ENCODE peak calls at places on chromosomes 16 and 17, in seven cellular contexts. One of them, this sample, is unnamed.

GRCh38 chr16:3637371-3637923 is 17.0 kb upstream of the DNASE1 start:
- DNase-seq in IMR-90: peak
- DNase-seq in stimulated activated CD8-positive, alpha-beta memory T cell treated with anti-CD3 and anti-CD28 coated beads, Interleukin-2, amount 100 ng/mL, for 48 hours: no peak
- DNase-seq in progenitor cell of endocrine pancreas: no peak
- DNase-seq in mucosa of descending colon: no peak
- DNase-seq in astrocyte of the spinal cord: no peak
- DNase-seq in stimulated activated CD4-positive, alpha-beta T cell treated with anti-CD3 and anti-CD28 coated beads, Interleukin-1b, Interleukin-23, amount 100 ng/mL, for 4 hours: no peak
- DNase-seq in this sample: no peak

GRCh38 chr17:57697891-57698708 is 47.0 kb downstream of the CCDC182 start:
- DNase-seq in IMR-90: no peak
- DNase-seq in stimulated activated CD8-positive, alpha-beta memory T cell treated with anti-CD3 and anti-CD28 coated beads, Interleukin-2, amount 100 ng/mL, for 48 hours: peak
- DNase-seq in progenitor cell of endocrine pancreas: no peak
- DNase-seq in mucosa of descending colon: no peak
- DNase-seq in astrocyte of the spinal cord: no peak
- DNase-seq in stimulated activated CD4-positive, alpha-beta T cell treated with anti-CD3 and anti-CD28 coated beads, Interleukin-1b, Interleukin-23, amount 100 ng/mL, for 4 hours: no peak
- DNase-seq in this sample: no peak

GRCh38 chr17:28549274-28550132 is 2.9 kb downstream of the UNC119 start:
- DNase-seq in IMR-90: no peak
- DNase-seq in stimulated activated CD8-positive, alpha-beta memory T cell treated with anti-CD3 and anti-CD28 coated beads, Interleukin-2, amount 100 ng/mL, for 48 hours: peak
- DNase-seq in progenitor cell of endocrine pancreas: no peak
- DNase-seq in mucosa of descending colon: no peak
- DNase-seq in astrocyte of the spinal cord: no peak
- DNase-seq in stimulated activated CD4-positive, alpha-beta T cell treated with anti-CD3 and anti-CD28 coated beads, Interleukin-1b, Interleukin-23, amount 100 ng/mL, for 4 hours: peak
- DNase-seq in this sample: no peak

GRCh38 chr17:77089118-77089477 is 51.7 kb upstream of the SEC14L1 start:
- DNase-seq in IMR-90: no peak
- DNase-seq in stimulated activated CD8-positive, alpha-beta memory T cell treated with anti-CD3 and anti-CD28 coated beads, Interleukin-2, amount 100 ng/mL, for 48 hours: no peak
- DNase-seq in progenitor cell of endocrine pancreas: no peak
- DNase-seq in mucosa of descending colon: peak
- DNase-seq in astrocyte of the spinal cord: no peak
- DNase-seq in stimulated activated CD4-positive, alpha-beta T cell treated with anti-CD3 and anti-CD28 coated beads, Interleukin-1b, Interleukin-23, amount 100 ng/mL, for 4 hours: no peak
- DNase-seq in this sample: no peak

GRCh38 chr17:14712471-14713075 is 411.7 kb downstream of the HS3ST3B1 start:
- DNase-seq in IMR-90: no peak
- DNase-seq in stimulated activated CD8-positive, alpha-beta memory T cell treated with anti-CD3 and anti-CD28 coated beads, Interleukin-2, amount 100 ng/mL, for 48 hours: no peak
- DNase-seq in progenitor cell of endocrine pancreas: no peak
- DNase-seq in mucosa of descending colon: no peak
- DNase-seq in astrocyte of the spinal cord: no peak
- DNase-seq in stimulated activated CD4-positive, alpha-beta T cell treated with anti-CD3 and anti-CD28 coated beads, Interleukin-1b, Interleukin-23, amount 100 ng/mL, for 4 hours: no peak
- DNase-seq in this sample: no peak

GRCh38 chr17:76575570-76575969 is 10.1 kb downstream of the ST6GALNAC2 start:
- DNase-seq in IMR-90: no peak
- DNase-seq in stimulated activated CD8-positive, alpha-beta memory T cell treated with anti-CD3 and anti-CD28 coated beads, Interleukin-2, amount 100 ng/mL, for 48 hours: no peak
- DNase-seq in progenitor cell of endocrine pancreas: no peak
- DNase-seq in mucosa of descending colon: no peak
- DNase-seq in astrocyte of the spinal cord: no peak
- DNase-seq in stimulated activated CD4-positive, alpha-beta T cell treated with anti-CD3 and anti-CD28 coated beads, Interleukin-1b, Interleukin-23, amount 100 ng/mL, for 4 hours: no peak
- DNase-seq in this sample: no peak

GRCh38 chr16:48081656-48082055 is 74.1 kb downstream of the ABCC12 start:
- DNase-seq in IMR-90: peak
- DNase-seq in stimulated activated CD8-positive, alpha-beta memory T cell treated with anti-CD3 and anti-CD28 coated beads, Interleukin-2, amount 100 ng/mL, for 48 hours: no peak
- DNase-seq in progenitor cell of endocrine pancreas: no peak
- DNase-seq in mucosa of descending colon: no peak
- DNase-seq in astrocyte of the spinal cord: peak
- DNase-seq in stimulated activated CD4-positive, alpha-beta T cell treated with anti-CD3 and anti-CD28 coated beads, Interleukin-1b, Interleukin-23, amount 100 ng/mL, for 4 hours: no peak
- DNase-seq in this sample: peak

GRCh38 chr17:66662496-66662895 is 172.4 kb upstream of the CACNG5 start:
- DNase-seq in IMR-90: no peak
- DNase-seq in stimulated activated CD8-positive, alpha-beta memory T cell treated with anti-CD3 and anti-CD28 coated beads, Interleukin-2, amount 100 ng/mL, for 48 hours: no peak
- DNase-seq in progenitor cell of endocrine pancreas: no peak
- DNase-seq in mucosa of descending colon: no peak
- DNase-seq in astrocyte of the spinal cord: no peak
- DNase-seq in stimulated activated CD4-positive, alpha-beta T cell treated with anti-CD3 and anti-CD28 coated beads, Interleukin-1b, Interleukin-23, amount 100 ng/mL, for 4 hours: no peak
- DNase-seq in this sample: no peak

GRCh38 chr16:24950275-24950674 is 64.9 kb downstream of the ARHGAP17 start:
- DNase-seq in IMR-90: peak
- DNase-seq in stimulated activated CD8-positive, alpha-beta memory T cell treated with anti-CD3 and anti-CD28 coated beads, Interleukin-2, amount 100 ng/mL, for 48 hours: no peak
- DNase-seq in progenitor cell of endocrine pancreas: no peak
- DNase-seq in mucosa of descending colon: no peak
- DNase-seq in astrocyte of the spinal cord: peak
- DNase-seq in stimulated activated CD4-positive, alpha-beta T cell treated with anti-CD3 and anti-CD28 coated beads, Interleukin-1b, Interleukin-23, amount 100 ng/mL, for 4 hours: no peak
- DNase-seq in this sample: peak

GRCh38 chr17:9728564-9728963 is 62.8 kb downstream of the DHRS7C start:
- DNase-seq in IMR-90: no peak
- DNase-seq in stimulated activated CD8-positive, alpha-beta memory T cell treated with anti-CD3 and anti-CD28 coated beads, Interleukin-2, amount 100 ng/mL, for 48 hours: no peak
- DNase-seq in progenitor cell of endocrine pancreas: no peak
- DNase-seq in mucosa of descending colon: no peak
- DNase-seq in astrocyte of the spinal cord: no peak
- DNase-seq in stimulated activated CD4-positive, alpha-beta T cell treated with anti-CD3 and anti-CD28 coated beads, Interleukin-1b, Interleukin-23, amount 100 ng/mL, for 4 hours: no peak
- DNase-seq in this sample: no peak

GRCh38 chr16:23967775-23968571 is 132.2 kb downstream of the PRKCB start:
- DNase-seq in IMR-90: no peak
- DNase-seq in stimulated activated CD8-positive, alpha-beta memory T cell treated with anti-CD3 and anti-CD28 coated beads, Interleukin-2, amount 100 ng/mL, for 48 hours: no peak
- DNase-seq in progenitor cell of endocrine pancreas: no peak
- DNase-seq in mucosa of descending colon: no peak
- DNase-seq in astrocyte of the spinal cord: no peak
- DNase-seq in stimulated activated CD4-positive, alpha-beta T cell treated with anti-CD3 and anti-CD28 coated beads, Interleukin-1b, Interleukin-23, amount 100 ng/mL, for 4 hours: no peak
- DNase-seq in this sample: no peak

GRCh38 chr17:66415366-66416206 is 113.2 kb downstream of the PRKCA start:
- DNase-seq in IMR-90: no peak
- DNase-seq in stimulated activated CD8-positive, alpha-beta memory T cell treated with anti-CD3 and anti-CD28 coated beads, Interleukin-2, amount 100 ng/mL, for 48 hours: no peak
- DNase-seq in progenitor cell of endocrine pancreas: no peak
- DNase-seq in mucosa of descending colon: no peak
- DNase-seq in astrocyte of the spinal cord: no peak
- DNase-seq in stimulated activated CD4-positive, alpha-beta T cell treated with anti-CD3 and anti-CD28 coated beads, Interleukin-1b, Interleukin-23, amount 100 ng/mL, for 4 hours: no peak
- DNase-seq in this sample: no peak

GRCh38 chr17:65559802-65560627 is 1.4 kb downstream of the AXIN2 start:
- DNase-seq in IMR-90: no peak
- DNase-seq in stimulated activated CD8-positive, alpha-beta memory T cell treated with anti-CD3 and anti-CD28 coated beads, Interleukin-2, amount 100 ng/mL, for 48 hours: no peak
- DNase-seq in progenitor cell of endocrine pancreas: peak
- DNase-seq in mucosa of descending colon: peak
- DNase-seq in astrocyte of the spinal cord: peak
- DNase-seq in stimulated activated CD4-positive, alpha-beta T cell treated with anti-CD3 and anti-CD28 coated beads, Interleukin-1b, Interleukin-23, amount 100 ng/mL, for 4 hours: peak
- DNase-seq in this sample: peak

GRCh38 chr16:188674-189073 is 8.4 kb downstream of the HBQ1 start:
- DNase-seq in IMR-90: no peak
- DNase-seq in stimulated activated CD8-positive, alpha-beta memory T cell treated with anti-CD3 and anti-CD28 coated beads, Interleukin-2, amount 100 ng/mL, for 48 hours: no peak
- DNase-seq in progenitor cell of endocrine pancreas: no peak
- DNase-seq in mucosa of descending colon: no peak
- DNase-seq in astrocyte of the spinal cord: no peak
- DNase-seq in stimulated activated CD4-positive, alpha-beta T cell treated with anti-CD3 and anti-CD28 coated beads, Interleukin-1b, Interleukin-23, amount 100 ng/mL, for 4 hours: no peak
- DNase-seq in this sample: peak

GRCh38 chr16:27681681-27682080 is 131.7 kb downstream of the KATNIP start:
- DNase-seq in IMR-90: no peak
- DNase-seq in stimulated activated CD8-positive, alpha-beta memory T cell treated with anti-CD3 and anti-CD28 coated beads, Interleukin-2, amount 100 ng/mL, for 48 hours: no peak
- DNase-seq in progenitor cell of endocrine pancreas: no peak
- DNase-seq in mucosa of descending colon: no peak
- DNase-seq in astrocyte of the spinal cord: no peak
- DNase-seq in stimulated activated CD4-positive, alpha-beta T cell treated with anti-CD3 and anti-CD28 coated beads, Interleukin-1b, Interleukin-23, amount 100 ng/mL, for 4 hours: no peak
- DNase-seq in this sample: no peak

GRCh38 chr16:17230932-17231581 is 239.7 kb downstream of the XYLT1 start:
- DNase-seq in IMR-90: no peak
- DNase-seq in stimulated activated CD8-positive, alpha-beta memory T cell treated with anti-CD3 and anti-CD28 coated beads, Interleukin-2, amount 100 ng/mL, for 48 hours: no peak
- DNase-seq in progenitor cell of endocrine pancreas: no peak
- DNase-seq in mucosa of descending colon: no peak
- DNase-seq in astrocyte of the spinal cord: no peak
- DNase-seq in stimulated activated CD4-positive, alpha-beta T cell treated with anti-CD3 and anti-CD28 coated beads, Interleukin-1b, Interleukin-23, amount 100 ng/mL, for 4 hours: no peak
- DNase-seq in this sample: no peak

GRCh38 chr17:1713878-1714487 is 3.8 kb upstream of the TLCD2 start:
- DNase-seq in IMR-90: peak
- DNase-seq in stimulated activated CD8-positive, alpha-beta memory T cell treated with anti-CD3 and anti-CD28 coated beads, Interleukin-2, amount 100 ng/mL, for 48 hours: no peak
- DNase-seq in progenitor cell of endocrine pancreas: peak
- DNase-seq in mucosa of descending colon: peak
- DNase-seq in astrocyte of the spinal cord: no peak
- DNase-seq in stimulated activated CD4-positive, alpha-beta T cell treated with anti-CD3 and anti-CD28 coated beads, Interleukin-1b, Interleukin-23, amount 100 ng/mL, for 4 hours: no peak
- DNase-seq in this sample: peak

GRCh38 chr16:84020353-84020752 is 22.2 kb downstream of the SLC38A8 start:
- DNase-seq in IMR-90: no peak
- DNase-seq in stimulated activated CD8-positive, alpha-beta memory T cell treated with anti-CD3 and anti-CD28 coated beads, Interleukin-2, amount 100 ng/mL, for 48 hours: no peak
- DNase-seq in progenitor cell of endocrine pancreas: no peak
- DNase-seq in mucosa of descending colon: no peak
- DNase-seq in astrocyte of the spinal cord: no peak
- DNase-seq in stimulated activated CD4-positive, alpha-beta T cell treated with anti-CD3 and anti-CD28 coated beads, Interleukin-1b, Interleukin-23, amount 100 ng/mL, for 4 hours: no peak
- DNase-seq in this sample: no peak

GRCh38 chr16:17459903-17460521 is 10.7 kb downstream of the XYLT1 start:
- DNase-seq in IMR-90: no peak
- DNase-seq in stimulated activated CD8-positive, alpha-beta memory T cell treated with anti-CD3 and anti-CD28 coated beads, Interleukin-2, amount 100 ng/mL, for 48 hours: no peak
- DNase-seq in progenitor cell of endocrine pancreas: no peak
- DNase-seq in mucosa of descending colon: no peak
- DNase-seq in astrocyte of the spinal cord: peak
- DNase-seq in stimulated activated CD4-positive, alpha-beta T cell treated with anti-CD3 and anti-CD28 coated beads, Interleukin-1b, Interleukin-23, amount 100 ng/mL, for 4 hours: no peak
- DNase-seq in this sample: no peak

GRCh38 chr17:12727076-12727750 is 61.5 kb downstream of the MYOCD start:
- DNase-seq in IMR-90: peak
- DNase-seq in stimulated activated CD8-positive, alpha-beta memory T cell treated with anti-CD3 and anti-CD28 coated beads, Interleukin-2, amount 100 ng/mL, for 48 hours: no peak
- DNase-seq in progenitor cell of endocrine pancreas: no peak
- DNase-seq in mucosa of descending colon: no peak
- DNase-seq in astrocyte of the spinal cord: peak
- DNase-seq in stimulated activated CD4-positive, alpha-beta T cell treated with anti-CD3 and anti-CD28 coated beads, Interleukin-1b, Interleukin-23, amount 100 ng/mL, for 4 hours: no peak
- DNase-seq in this sample: no peak

GRCh38 chr16:68416057-68417046 is 32.0 kb downstream of the SMPD3 start:
- DNase-seq in IMR-90: no peak
- DNase-seq in stimulated activated CD8-positive, alpha-beta memory T cell treated with anti-CD3 and anti-CD28 coated beads, Interleukin-2, amount 100 ng/mL, for 48 hours: no peak
- DNase-seq in progenitor cell of endocrine pancreas: no peak
- DNase-seq in mucosa of descending colon: peak
- DNase-seq in astrocyte of the spinal cord: no peak
- DNase-seq in stimulated activated CD4-positive, alpha-beta T cell treated with anti-CD3 and anti-CD28 coated beads, Interleukin-1b, Interleukin-23, amount 100 ng/mL, for 4 hours: no peak
- DNase-seq in this sample: no peak

GRCh38 chr16:48374255-48374654 is 11.0 kb downstream of the SIAH1 start:
- DNase-seq in IMR-90: no peak
- DNase-seq in stimulated activated CD8-positive, alpha-beta memory T cell treated with anti-CD3 and anti-CD28 coated beads, Interleukin-2, amount 100 ng/mL, for 48 hours: no peak
- DNase-seq in progenitor cell of endocrine pancreas: no peak
- DNase-seq in mucosa of descending colon: no peak
- DNase-seq in astrocyte of the spinal cord: no peak
- DNase-seq in stimulated activated CD4-positive, alpha-beta T cell treated with anti-CD3 and anti-CD28 coated beads, Interleukin-1b, Interleukin-23, amount 100 ng/mL, for 4 hours: no peak
- DNase-seq in this sample: no peak

GRCh38 chr17:48997827-48998556 is 807 bp downstream of the IGF2BP1 start:
- DNase-seq in IMR-90: no peak
- DNase-seq in stimulated activated CD8-positive, alpha-beta memory T cell treated with anti-CD3 and anti-CD28 coated beads, Interleukin-2, amount 100 ng/mL, for 48 hours: no peak
- DNase-seq in progenitor cell of endocrine pancreas: no peak
- DNase-seq in mucosa of descending colon: no peak
- DNase-seq in astrocyte of the spinal cord: no peak
- DNase-seq in stimulated activated CD4-positive, alpha-beta T cell treated with anti-CD3 and anti-CD28 coated beads, Interleukin-1b, Interleukin-23, amount 100 ng/mL, for 4 hours: peak
- DNase-seq in this sample: no peak

GRCh38 chr17:74987909-74988711 is 678 bp downstream of the CDR2L start:
- DNase-seq in IMR-90: peak
- DNase-seq in stimulated activated CD8-positive, alpha-beta memory T cell treated with anti-CD3 and anti-CD28 coated beads, Interleukin-2, amount 100 ng/mL, for 48 hours: no peak
- DNase-seq in progenitor cell of endocrine pancreas: peak
- DNase-seq in mucosa of descending colon: peak
- DNase-seq in astrocyte of the spinal cord: peak
- DNase-seq in stimulated activated CD4-positive, alpha-beta T cell treated with anti-CD3 and anti-CD28 coated beads, Interleukin-1b, Interleukin-23, amount 100 ng/mL, for 4 hours: peak
- DNase-seq in this sample: peak

This sample was measured in LHCN-M2.